ENCODE peak calls at places on chromosomes 13 and 19, in four cellular contexts. E, P, B and F are unnamed samples.

GRCh38 chr19:35342430-35342829 is 5.3 kb upstream of the FFAR1 start:
- DNase-seq in B (no peak), E (no peak), P (no peak), F (no peak)

GRCh38 chr19:391726-392374 is 17.1 kb downstream of the C2CD4C start:
- DNase-seq in B (no peak), E (no peak), P (no peak), F (peak; percentile 54)

GRCh38 chr13:33252103-33252502 is 33.5 kb downstream of the STARD13 start:
- DNase-seq in P (no peak), E (no peak), B (no peak), F (no peak)

GRCh38 chr13:50979187-50979586 is 69.6 kb downstream of the RNASEH2B start:
- DNase-seq in E (no peak), P (no peak), B (no peak), F (no peak)

GRCh38 chr19:10120538-10121198 is 969 bp upstream of the EIF3G start:
- DNase-seq in B (peak; percentile 95), P (no peak), E (peak; percentile 92), F (no peak)

GRCh38 chr19:10518444-10519361 is 1.5 kb upstream of the S1PR5 start:
- DNase-seq in E (no peak), P (no peak), B (no peak), F (no peak)

GRCh38 chr13:60754691-60755090 is 357.7 kb downstream of the TDRD3 start:
- DNase-seq in P (no peak), B (peak; percentile 70), E (no peak), F (no peak)

GRCh38 chr19:11445141-11445540 is 9.7 kb downstream of the PRKCSH start:
- DNase-seq in E (no peak), P (no peak), B (no peak), F (no peak)

GRCh38 chr19:16327131-16327450 is 2.5 kb downstream of the KLF2 start:
- DNase-seq in E (no peak), P (no peak), B (no peak), F (peak; percentile 69)

GRCh38 chr19:3565177-3565576 is 7.6 kb upstream of the HMG20B start:
- DNase-seq in E (peak; percentile 28), B (no peak), P (no peak), F (no peak)

GRCh38 chr19:48991823-48992570 is 1.1 kb downstream of the GYS1 start:
- DNase-seq in B (peak; percentile 68), E (peak; percentile 83), P (peak; percentile 65), F (no peak)

GRCh38 chr19:50804420-50805272 is 14.4 kb downstream of the ACP4 start:
- DNase-seq in P (peak; percentile 98), B (peak; percentile 99), E (peak; percentile 99), F (peak; percentile 99)

GRCh38 chr13:41631296-41631965 is 174.1 kb downstream of the RGCC start:
- DNase-seq in B (no peak), P (no peak), E (peak; percentile 88), F (no peak)

GRCh38 chr13:113843864-113844556 is 19.9 kb downstream of the GAS6 start:
- DNase-seq in E (no peak), B (no peak), P (no peak), F (peak; percentile 54)

GRCh38 chr13:43472344-43472743 is 314.4 kb downstream of the ENOX1 start:
- DNase-seq in P (no peak), B (no peak), E (no peak), F (no peak)

GRCh38 chr19:57773488-57773887 is 4.0 kb downstream of the ZNF586 start:
- DNase-seq in E (no peak), P (no peak), B (no peak), F (no peak)

GRCh38 chr19:56837892-56838679 is 2.4 kb downstream of the PEG3 start:
- DNase-seq in B (peak; percentile 79), E (no peak), P (no peak), F (peak; percentile 84)

GRCh38 chr19:47111081-47111589 is 2.4 kb downstream of the ZC3H4 start:
- DNase-seq in P (peak; percentile 34), E (no peak), B (peak; percentile 27), F (peak; percentile 74)

GRCh38 chr19:31099470-31100190 is 249.6 kb downstream of the TSHZ3 start:
- DNase-seq in B (no peak), E (no peak), P (no peak), F (no peak)

GRCh38 chr19:46878613-46879375 is 18.0 kb downstream of the ARHGAP35 start:
- DNase-seq in B (no peak), E (peak; percentile 93), P (no peak), F (no peak)

GRCh38 chr13:110070511-110071120 is 236.3 kb downstream of the COL4A1 start:
- DNase-seq in B (no peak), P (no peak), E (peak; percentile 77), F (no peak)

GRCh38 chr13:93227280-93227905 is 786 bp downstream of the GPC6 start:
- DNase-seq in P (no peak), B (peak; percentile 74), E (peak; percentile 52), F (no peak)

GRCh38 chr19:40272261-40272660 is 12.9 kb downstream of the AKT2 start:
- DNase-seq in B (no peak), P (no peak), E (no peak), F (no peak)

GRCh38 chr19:40273469-40274360 is 11.4 kb downstream of the AKT2 start:
- DNase-seq in P (no peak), E (no peak), B (no peak), F (no peak)

GRCh38 chr19:40277356-40277755 is 7.8 kb downstream of the AKT2 start:
- DNase-seq in B (no peak), E (no peak), P (no peak), F (no peak)

GRCh38 chr19:40271706-40272105 is 13.4 kb downstream of the AKT2 start:
- DNase-seq in B (no peak), E (no peak), P (no peak), F (no peak)

GRCh38 chr19:40274585-40275544 is 10.3 kb downstream of the AKT2 start:
- DNase-seq in B (no peak), P (no peak), E (no peak), F (no peak)
- H3K4me3 ChIP-seq in B (no peak overlapping the region), P (no peak overlapping the region), E (no peak overlapping the region), F (no peak overlapping the region)

DNA sequence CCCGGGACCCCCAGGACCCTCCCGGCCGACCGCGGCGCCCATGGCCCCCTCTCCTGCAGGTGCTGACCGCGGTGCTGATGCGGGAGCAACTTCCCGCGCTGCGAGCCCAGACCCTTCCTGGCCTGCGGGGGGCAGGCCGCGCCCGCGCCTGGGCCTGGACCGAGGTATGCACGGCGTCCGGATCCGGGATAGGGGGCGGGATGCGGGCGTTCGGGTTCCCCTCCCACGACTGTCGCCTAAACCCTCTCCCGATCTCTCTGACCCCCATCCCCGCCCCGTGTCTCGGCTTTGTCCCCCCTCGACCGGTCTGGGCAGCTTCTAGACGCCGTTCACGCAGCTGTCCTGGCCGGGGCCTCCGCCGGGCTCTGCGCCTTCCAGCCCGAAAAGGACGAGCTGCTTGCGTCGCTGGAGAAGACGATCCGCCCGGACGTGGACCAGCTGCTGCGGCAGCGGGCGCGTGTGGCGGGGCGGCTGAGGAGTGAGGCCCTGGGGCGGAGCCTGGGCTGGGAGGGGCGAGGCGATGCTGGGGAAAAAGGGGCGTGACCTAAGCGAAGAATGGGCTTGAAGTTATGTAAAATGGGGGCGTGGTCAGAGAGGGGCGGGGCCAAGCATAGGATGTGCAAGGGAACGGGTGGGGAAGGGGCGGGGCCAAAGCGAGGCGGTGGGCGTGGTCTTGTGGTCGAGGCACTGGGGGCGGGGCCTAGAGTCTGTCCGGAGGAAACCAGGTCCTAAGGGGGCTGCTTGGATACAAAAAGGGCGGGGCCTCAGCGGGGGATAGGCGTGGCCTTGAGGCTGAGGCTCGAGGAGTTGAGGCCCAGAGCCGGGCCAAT is 15.9 kb upstream of the COLGALT1 start:
- DNase-seq in E (peak; percentile 92), B (peak; percentile 98), P (peak; percentile 90), F (peak; percentile 96)
- TF ChIP-seq CTCF in E (peak; percentile 49), B (peak; percentile 39), P (peak; percentile 39), F (peak; percentile 42)

GRCh38 chr13:49410477-49410876 is 33.4 kb downstream of the CAB39L start:
- DNase-seq in B (no peak), P (no peak), E (no peak), F (no peak)
- H3K27me3 ChIP-seq in B (no peaks in the 10 kb centered on the region), P (no peaks in the 10 kb centered on the region), E (no peaks in the 10 kb centered on the region), F (no peaks in the 10 kb centered on the region)

GRCh38 chr19:18299654-18300053 is 18.2 kb upstream of the JUND start:
- DNase-seq in B (no peak), E (no peak), P (no peak), F (no peak)
- H3K4me3 ChIP-seq in B (no peak overlapping the region), E (no peak overlapping the region), P (no peak overlapping the region), F (no peak overlapping the region)

GRCh38 chr13:39811696-39812095 is 156.2 kb downstream of the COG6 start:
- DNase-seq in E (no peak), B (peak; percentile 53), P (no peak), F (no peak)
- TF ChIP-seq CTCF in E (no peak), B (peak; percentile 22), P (no peak), F (no peak)

DNA sequence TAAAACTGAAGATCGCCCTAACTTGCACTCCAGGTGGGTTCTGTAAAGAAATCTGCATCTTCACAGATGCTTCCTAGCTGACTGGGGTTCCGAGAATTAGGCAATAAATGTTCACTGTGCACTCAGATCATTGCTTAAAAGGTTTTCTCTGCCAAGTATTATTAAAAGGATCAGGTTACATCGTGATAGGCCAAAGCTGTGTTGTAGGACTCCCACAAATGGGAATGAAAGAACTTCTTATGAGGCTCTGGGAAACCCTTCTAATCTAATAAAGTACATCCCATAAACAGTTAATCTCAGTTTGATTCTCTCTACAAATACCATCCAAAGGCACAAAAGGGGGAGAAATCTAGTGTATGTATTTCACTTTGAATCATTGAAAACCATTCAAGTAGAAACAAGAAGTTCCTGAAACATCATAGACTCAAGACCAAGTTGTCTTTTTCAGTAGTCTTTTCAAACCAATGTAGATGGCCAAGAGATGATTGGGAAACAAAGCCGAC is 7.1 kb upstream of the POU4F1 start:
- DNase-seq in E (peak; percentile 49), P (no peak), B (peak; percentile 85), F (no peak)
- H3K27me3 ChIP-seq in E (peaks cover 56% of the 10 kb centered on the region), P (peaks cover 53% of the 10 kb centered on the region), B (peaks cover 40% of the 10 kb centered on the region), F (peaks cover 62% of the 10 kb centered on the region)

GRCh38 chr19:55284405-55285058 is 735 bp downstream of the BRSK1 start:
- DNase-seq in P (no peak), B (no peak), E (no peak), F (no peak)
- H3K4me3 ChIP-seq in P (peak overlapping the region; percentile 58), B (peak overlapping the region; percentile 66), E (peak overlapping the region; percentile 58), F (no peak overlapping the region)